ENCODE peak calls at places on chromosomes 6 and 20, in six cellular contexts. O is HepG2, R is HCT116, C is H1, L is K562, X is GM12878. S is an unnamed sample.

GRCh38 chr20:58209652-58210397 is 18.6 kb downstream of the ANKRD60 start:
- DNase-seq in O (peak), R (peak), C (no peak), L (peak), X (peak), S (peak)

GRCh38 chr6:170052991-170053821 is 237.7 kb downstream of the DLL1 start:
- DNase-seq in O (no peak), R (no peak), C (no peak), L (no peak), X (no peak), S (peak)

GRCh38 chr20:2300420-2300819 is 4.6 kb downstream of the TGM3 start:
- DNase-seq in O (no peak), R (no peak), C (no peak), L (peak), X (no peak), S (no peak)

GRCh38 chr6:143517447-143517773 is 5.9 kb upstream of the FUCA2 start:
- DNase-seq in O (no peak), R (no peak), C (no peak), L (no peak), X (no peak), S (no peak)

GRCh38 chr6:35079311-35080000 is 61.7 kb downstream of the TCP11 start:
- DNase-seq in O (no peak), R (no peak), C (no peak), L (no peak), X (no peak), S (peak)

GRCh38 chr6:143361536-143362191 is 88.8 kb downstream of the ADAT2 start:
- DNase-seq in O (no peak), R (no peak), C (no peak), L (no peak), X (no peak), S (no peak)

GRCh38 chr6:3309391-3310050 is 50.8 kb downstream of the PSMG4 start:
- DNase-seq in O (no peak), R (no peak), C (no peak), L (no peak), X (no peak), S (no peak)

GRCh38 chr6:34158876-34159275 is 13.0 kb upstream of the GRM4 start:
- DNase-seq in O (no peak), R (no peak), C (no peak), L (no peak), X (no peak), S (no peak)

GRCh38 chr6:2746557-2747061 is 4.1 kb downstream of the MYLK4 start:
- DNase-seq in O (no peak), R (no peak), C (no peak), L (no peak), X (no peak), S (no peak)

GRCh38 chr6:156427345-156427744 is 349.8 kb upstream of the ARID1B start:
- DNase-seq in O (no peak), R (no peak), C (no peak), L (no peak), X (no peak), S (no peak)

GRCh38 chr6:1311400-1312192 is at the start of gene FOXQ1:
- DNase-seq in O (peak), R (peak), C (no peak), L (no peak), X (no peak), S (peak)

DNA sequence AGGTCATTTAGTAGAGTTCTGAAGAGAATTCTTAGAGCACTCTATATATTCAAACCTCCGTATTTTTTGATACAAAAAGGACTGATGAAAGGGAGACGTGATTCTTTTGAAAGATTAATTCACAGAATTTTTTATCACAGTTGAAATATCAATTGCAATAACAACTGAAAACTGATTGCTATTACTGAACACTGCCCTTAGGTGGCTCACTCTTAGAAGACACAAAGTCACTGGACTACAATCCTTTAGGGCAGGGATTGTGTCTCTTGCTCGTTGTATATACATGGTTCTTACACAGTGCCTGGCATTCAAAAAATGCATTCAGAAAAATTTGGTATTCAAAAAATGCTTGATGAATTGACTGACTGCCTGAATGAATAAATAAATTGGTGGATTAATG is 17.1 kb upstream of the CALHM6 start:
- DNase-seq in O (peak), R (peak), C (no peak), L (peak), X (no peak), S (no peak)
- TF ChIP-seq ATF3 in O (no peak), R (no peak), C (no peak), L (no peak), X (no peak), S (no peak)

GRCh38 chr20:54088430-54088829 is 18.0 kb upstream of the BCAS1 start:
- DNase-seq in O (no peak), R (no peak), C (no peak), L (no peak), X (no peak), S (no peak)

GRCh38 chr20:54092021-54092420 is 21.6 kb upstream of the BCAS1 start:
- DNase-seq in O (no peak), R (no peak), C (no peak), L (no peak), X (no peak), S (no peak)

GRCh38 chr20:54093423-54094267 is 23.3 kb upstream of the BCAS1 start:
- DNase-seq in O (no peak), R (no peak), C (no peak), L (no peak), X (no peak), S (no peak)

GRCh38 chr20:54091120-54091480 is 20.7 kb upstream of the BCAS1 start:
- DNase-seq in O (no peak), R (no peak), C (no peak), L (no peak), X (no peak), S (no peak)

DNA sequence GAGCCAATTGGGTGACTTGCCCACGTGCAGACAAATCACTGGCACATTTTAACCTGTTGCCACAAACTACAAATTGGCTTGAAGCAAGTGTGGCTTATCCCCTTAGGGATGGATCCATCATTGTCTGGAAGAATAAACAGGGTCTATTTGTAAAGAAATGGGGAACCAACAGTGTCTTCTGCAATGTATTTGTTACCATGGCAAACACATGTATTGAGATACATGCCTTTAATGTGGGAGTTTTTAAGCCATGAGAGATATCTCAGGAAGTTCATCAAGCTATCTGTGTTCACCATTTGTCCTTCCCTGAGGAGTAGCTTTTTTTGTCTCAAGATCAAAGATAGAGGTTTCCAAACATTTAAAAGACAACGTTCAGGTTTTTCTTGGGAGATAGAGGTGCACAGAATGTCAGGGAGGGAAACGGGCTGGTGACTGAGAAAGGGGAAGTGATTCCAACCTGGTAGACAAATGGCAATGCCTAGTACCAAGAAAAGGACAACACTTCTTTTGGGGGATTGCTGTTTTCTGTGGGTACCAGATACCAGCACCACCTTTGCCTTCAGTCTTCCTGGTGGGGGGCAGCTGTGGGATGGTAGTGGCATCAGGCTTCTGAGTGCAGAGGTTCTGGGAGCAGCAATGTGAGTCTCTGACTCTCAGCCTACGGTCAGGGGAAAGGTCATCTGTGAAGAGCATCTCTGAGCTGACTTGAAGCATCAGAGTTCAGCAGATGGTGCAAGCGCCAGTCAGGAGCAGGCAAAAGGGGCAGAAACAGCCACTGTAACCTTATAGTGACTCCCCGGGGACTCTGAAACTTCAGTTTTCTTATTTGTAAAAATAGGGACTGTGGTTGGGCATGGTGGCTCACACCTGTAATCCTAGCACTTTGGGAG is 20.1 kb upstream of the BCAS1 start:
- DNase-seq in O (no peak), R (no peak), C (no peak), L (no peak), X (no peak), S (no peak)
- TF ChIP-seq SP1 in O (no peak), R (no peak), C (no peak), L (no peak), X (no peak), S (no peak)

GRCh38 chr6:120966321-120966720 is 368.0 kb downstream of the TBC1D32 start:
- DNase-seq in O (no peak), R (no peak), C (no peak), L (no peak), X (no peak), S (no peak)

GRCh38 chr6:120960761-120961160 is 373.5 kb downstream of the TBC1D32 start:
- DNase-seq in O (no peak), R (no peak), C (no peak), L (no peak), X (no peak), S (no peak)

GRCh38 chr6:120965814-120966213 is 368.5 kb downstream of the TBC1D32 start:
- DNase-seq in O (no peak), R (peak), C (no peak), L (no peak), X (no peak), S (no peak)
- TF ChIP-seq ATF3 in O (no peak), R (no peak), C (no peak), L (no peak), X (no peak), S (no peak)

DNA sequence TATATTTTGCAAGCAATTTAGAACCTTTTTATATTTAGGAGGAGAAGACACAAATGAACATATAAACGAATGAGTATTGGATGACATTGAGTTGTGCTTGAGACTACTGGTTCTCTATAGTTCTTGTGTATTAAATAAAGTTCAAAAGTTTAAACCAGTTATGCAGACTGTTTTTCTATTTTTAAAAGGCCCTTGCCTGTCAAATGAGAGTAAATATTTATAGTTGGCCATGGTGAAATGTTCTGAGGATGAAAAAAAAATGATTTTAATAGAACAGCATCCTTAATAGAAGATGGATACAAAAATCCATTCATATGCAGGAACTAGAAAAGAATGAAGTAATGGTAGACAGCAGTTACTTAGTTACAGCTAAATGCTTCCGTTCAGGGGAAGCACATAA is 63.5 kb upstream of the COL10A1 start:
- DNase-seq in O (no peak), R (no peak), C (no peak), L (no peak), X (no peak), S (no peak)
- TF ChIP-seq SP1 in O (no peak), R (no peak), C (no peak), L (no peak), X (no peak), S (no peak)

GRCh38 chr20:4008026-4008413 is 7.3 kb downstream of the RNF24 start:
- DNase-seq in O (no peak), R (no peak), C (no peak), L (no peak), X (no peak), S (no peak)

GRCh38 chr20:4009305-4009704 is 6.1 kb downstream of the RNF24 start:
- DNase-seq in O (no peak), R (no peak), C (no peak), L (no peak), X (no peak), S (no peak)

GRCh38 chr20:4007383-4008025 is 7.9 kb downstream of the RNF24 start:
- DNase-seq in O (no peak), R (no peak), C (no peak), L (no peak), X (no peak), S (no peak)

GRCh38 chr20:4008877-4009276 is 6.5 kb downstream of the RNF24 start:
- DNase-seq in O (no peak), R (no peak), C (no peak), L (no peak), X (no peak), S (no peak)

GRCh38 chr20:4006640-4007039 is 8.7 kb downstream of the RNF24 start:
- DNase-seq in O (no peak), R (no peak), C (no peak), L (no peak), X (no peak), S (no peak)
- TF ChIP-seq ATF3 in O (no peak), R (no peak), C (no peak), L (no peak), X (no peak), S (no peak)

GRCh38 chr6:155415953-155416352 is 39.7 kb downstream of the NOX3 start:
- DNase-seq in O (no peak), R (no peak), C (no peak), L (no peak), X (no peak), S (no peak)

GRCh38 chr6:155420492-155420891 is 35.1 kb downstream of the NOX3 start:
- DNase-seq in O (no peak), R (no peak), C (no peak), L (no peak), X (no peak), S (no peak)

GRCh38 chr6:155417454-155417853 is 38.2 kb downstream of the NOX3 start:
- DNase-seq in O (no peak), R (no peak), C (no peak), L (no peak), X (no peak), S (no peak)

GRCh38 chr6:155419161-155419560 is 36.5 kb downstream of the NOX3 start:
- DNase-seq in O (no peak), R (no peak), C (no peak), L (no peak), X (no peak), S (no peak)

DNA sequence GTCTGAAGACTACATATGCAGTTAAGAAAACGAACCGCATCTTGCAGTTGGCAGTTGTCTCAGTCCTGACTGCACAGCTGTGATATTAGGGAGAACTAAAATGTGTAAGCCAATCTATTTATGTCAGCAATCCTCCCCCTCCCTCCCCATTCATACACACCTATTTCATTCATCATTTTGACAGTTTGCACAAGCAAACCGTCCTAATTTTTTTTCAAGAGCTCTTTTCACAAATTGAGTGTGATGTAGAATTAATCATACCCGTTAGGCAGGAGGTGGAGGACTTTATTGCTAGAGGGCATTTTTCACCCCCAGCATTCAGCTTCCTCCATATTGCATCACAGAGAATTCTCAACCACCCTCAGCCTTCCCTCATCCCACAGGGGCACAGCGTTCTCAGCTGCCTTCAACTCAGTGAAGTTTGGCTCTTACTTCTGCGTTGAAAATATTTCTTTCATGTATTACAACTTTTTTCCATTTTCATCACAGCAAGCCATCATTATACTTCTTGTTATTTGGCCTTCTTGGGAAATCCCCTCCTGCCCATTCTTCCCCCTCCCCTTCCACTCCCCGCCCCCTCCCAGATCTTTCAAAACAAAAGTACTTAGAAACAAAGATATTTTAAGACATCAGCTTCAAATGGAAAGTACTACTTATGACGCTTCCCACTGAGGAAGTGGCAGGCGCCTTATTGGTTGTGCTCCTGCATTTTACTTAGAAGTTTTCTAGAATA is 37.5 kb downstream of the NOX3 start:
- DNase-seq in O (no peak), R (no peak), C (no peak), L (no peak), X (peak), S (no peak)
- TF ChIP-seq SP1 in O (no peak), R (no peak), C (no peak), L (no peak), X (no peak), S (no peak)

GRCh38 chr6:134347916-134348805 is 30.2 kb upstream of the SGK1 start:
- DNase-seq in O (no peak), R (no peak), C (no peak), L (no peak), X (no peak), S (no peak)

GRCh38 chr6:134358320-134358719 is 40.4 kb upstream of the SGK1 start:
- DNase-seq in O (no peak), R (no peak), C (no peak), L (no peak), X (no peak), S (no peak)

GRCh38 chr6:134351615-134352474 is 33.9 kb upstream of the SGK1 start:
- DNase-seq in O (no peak), R (no peak), C (no peak), L (no peak), X (no peak), S (no peak)

GRCh38 chr6:134357110-134357509 is 39.2 kb upstream of the SGK1 start:
- DNase-seq in O (no peak), R (no peak), C (no peak), L (no peak), X (no peak), S (no peak)

GRCh38 chr6:134352786-134353480 is 35.0 kb upstream of the SGK1 start:
- DNase-seq in O (no peak), R (no peak), C (no peak), L (no peak), X (no peak), S (no peak)
- TF ChIP-seq ATF3 in O (no peak), R (no peak), C (no peak), L (no peak), X (no peak), S (no peak)

GRCh38 chr6:123323419-123324329 is 313.1 kb downstream of the TRDN start:
- DNase-seq in O (peak), R (no peak), C (no peak), L (no peak), X (no peak), S (no peak)

GRCh38 chr6:123316733-123317323 is 319.9 kb downstream of the TRDN start:
- DNase-seq in O (peak), R (no peak), C (no peak), L (peak), X (no peak), S (no peak)

GRCh38 chr6:123321020-123321419 is 315.7 kb downstream of the TRDN start:
- DNase-seq in O (no peak), R (no peak), C (no peak), L (no peak), X (no peak), S (no peak)
- TF ChIP-seq SP1 in O (no peak), R (no peak), C (no peak), L (no peak), X (no peak), S (no peak)

S was measured in WTC11.